ENCODE peak calls at places on chromosome 14, in nine cellular contexts. One of them, this sample, is unnamed.

GRCh38 chr14:84707830-84708229 is 822.1 kb upstream of the FLRT2 start:
- DNase-seq in gastrocnemius medialis: no peak
- DNase-seq in A549: no peak
- DNase-seq in esophagus squamous epithelium: no peak
- DNase-seq in transverse colon: no peak
- DNase-seq in GM12878: no peak
- DNase-seq in prostate gland: no peak
- DNase-seq in sigmoid colon: no peak
- DNase-seq in body of pancreas: no peak
- DNase-seq in this sample: no peak

GRCh38 chr14:100769035-100769939 is 42.6 kb downstream of the DLK1 start:
- DNase-seq in gastrocnemius medialis: no peak
- DNase-seq in A549: no peak
- DNase-seq in esophagus squamous epithelium: no peak
- DNase-seq in transverse colon: no peak
- DNase-seq in GM12878: no peak
- DNase-seq in prostate gland: no peak
- DNase-seq in sigmoid colon: peak; percentile 48
- DNase-seq in body of pancreas: no peak
- DNase-seq in this sample: no peak

GRCh38 chr14:55580401-55581010 is 499 bp downstream of the KTN1 start:
- DNase-seq in gastrocnemius medialis: peak; percentile 70
- DNase-seq in A549: peak; percentile 22
- DNase-seq in esophagus squamous epithelium: no peak
- DNase-seq in transverse colon: peak; percentile 47
- DNase-seq in GM12878: no peak
- DNase-seq in prostate gland: peak; percentile 19
- DNase-seq in sigmoid colon: peak; percentile 68
- DNase-seq in body of pancreas: peak; percentile 33
- DNase-seq in this sample: peak; percentile 81

GRCh38 chr14:39505812-39506211 is 73.6 kb upstream of the FBXO33 start:
- DNase-seq in gastrocnemius medialis: no peak
- DNase-seq in A549: no peak
- DNase-seq in esophagus squamous epithelium: no peak
- DNase-seq in transverse colon: no peak
- DNase-seq in GM12878: no peak
- DNase-seq in prostate gland: no peak
- DNase-seq in sigmoid colon: no peak
- DNase-seq in body of pancreas: no peak
- DNase-seq in this sample: no peak

GRCh38 chr14:71932229-71932951 is at the start of gene RGS6:
- DNase-seq in gastrocnemius medialis: no peak
- DNase-seq in A549: peak; percentile 40
- DNase-seq in esophagus squamous epithelium: no peak
- DNase-seq in transverse colon: peak; percentile 12
- DNase-seq in GM12878: no peak
- DNase-seq in prostate gland: peak; percentile 4
- DNase-seq in sigmoid colon: no peak
- DNase-seq in body of pancreas: peak; percentile 38
- DNase-seq in this sample: no peak

GRCh38 chr14:20809917-20810316 is 7.3 kb upstream of the RNASE1 start:
- DNase-seq in gastrocnemius medialis: no peak
- DNase-seq in A549: no peak
- DNase-seq in esophagus squamous epithelium: no peak
- DNase-seq in transverse colon: no peak
- DNase-seq in GM12878: no peak
- DNase-seq in prostate gland: no peak
- DNase-seq in sigmoid colon: no peak
- DNase-seq in body of pancreas: no peak
- DNase-seq in this sample: no peak

GRCh38 chr14:105144666-105145380 is 23.8 kb downstream of the JAG2 start:
- DNase-seq in gastrocnemius medialis: peak; percentile 11
- DNase-seq in A549: no peak
- DNase-seq in esophagus squamous epithelium: no peak
- DNase-seq in transverse colon: peak; percentile 4
- DNase-seq in GM12878: no peak
- DNase-seq in prostate gland: no peak
- DNase-seq in sigmoid colon: peak; percentile 61
- DNase-seq in body of pancreas: no peak
- DNase-seq in this sample: peak; percentile 60

GRCh38 chr14:98694541-98694940 is 577.5 kb downstream of the BCL11B start:
- DNase-seq in gastrocnemius medialis: no peak
- DNase-seq in A549: no peak
- DNase-seq in esophagus squamous epithelium: no peak
- DNase-seq in transverse colon: no peak
- DNase-seq in GM12878: no peak
- DNase-seq in prostate gland: no peak
- DNase-seq in sigmoid colon: no peak
- DNase-seq in body of pancreas: no peak
- DNase-seq in this sample: no peak

GRCh38 chr14:91517013-91517412 is 6.9 kb upstream of the PPP4R3A start:
- DNase-seq in gastrocnemius medialis: no peak
- DNase-seq in A549: no peak
- DNase-seq in esophagus squamous epithelium: no peak
- DNase-seq in transverse colon: no peak
- DNase-seq in GM12878: no peak
- DNase-seq in prostate gland: no peak
- DNase-seq in sigmoid colon: no peak
- DNase-seq in body of pancreas: no peak
- DNase-seq in this sample: no peak

GRCh38 chr14:69891422-69891821 is 12.2 kb downstream of the SMOC1 start:
- DNase-seq in gastrocnemius medialis: no peak
- DNase-seq in A549: no peak
- DNase-seq in esophagus squamous epithelium: no peak
- DNase-seq in transverse colon: no peak
- DNase-seq in GM12878: no peak
- DNase-seq in prostate gland: no peak
- DNase-seq in sigmoid colon: no peak
- DNase-seq in body of pancreas: no peak
- DNase-seq in this sample: no peak

GRCh38 chr14:63474844-63475243 is 68.3 kb downstream of the PPP2R5E start:
- DNase-seq in gastrocnemius medialis: no peak
- DNase-seq in A549: no peak
- DNase-seq in esophagus squamous epithelium: no peak
- DNase-seq in transverse colon: no peak
- DNase-seq in GM12878: no peak
- DNase-seq in prostate gland: no peak
- DNase-seq in sigmoid colon: no peak
- DNase-seq in body of pancreas: no peak
- DNase-seq in this sample: no peak

GRCh38 chr14:68260121-68260520 is 440.5 kb downstream of the RAD51B start:
- DNase-seq in gastrocnemius medialis: no peak
- DNase-seq in A549: no peak
- DNase-seq in esophagus squamous epithelium: no peak
- DNase-seq in transverse colon: no peak
- DNase-seq in GM12878: no peak
- DNase-seq in prostate gland: no peak
- DNase-seq in sigmoid colon: no peak
- DNase-seq in body of pancreas: no peak
- DNase-seq in this sample: no peak

GRCh38 chr14:93011650-93012317 is 88.8 kb downstream of the CHGA start:
- DNase-seq in gastrocnemius medialis: peak; percentile 33
- DNase-seq in A549: no peak
- DNase-seq in esophagus squamous epithelium: no peak
- DNase-seq in transverse colon: no peak
- DNase-seq in GM12878: no peak
- DNase-seq in prostate gland: no peak
- DNase-seq in sigmoid colon: no peak
- DNase-seq in body of pancreas: peak; percentile 22
- DNase-seq in this sample: no peak

GRCh38 chr14:105746124-105746514 is 219.7 kb downstream of the TMEM121 start:
- DNase-seq in gastrocnemius medialis: no peak
- DNase-seq in A549: no peak
- DNase-seq in esophagus squamous epithelium: no peak
- DNase-seq in transverse colon: no peak
- DNase-seq in GM12878: no peak
- DNase-seq in prostate gland: no peak
- DNase-seq in sigmoid colon: no peak
- DNase-seq in body of pancreas: no peak
- DNase-seq in this sample: no peak

GRCh38 chr14:64726585-64726890 is 22.3 kb downstream of the PLEKHG3 start:
- DNase-seq in gastrocnemius medialis: no peak
- DNase-seq in A549: peak; percentile 52
- DNase-seq in esophagus squamous epithelium: no peak
- DNase-seq in transverse colon: peak; percentile 92
- DNase-seq in GM12878: no peak
- DNase-seq in prostate gland: no peak
- DNase-seq in sigmoid colon: peak; percentile 62
- DNase-seq in body of pancreas: peak; percentile 92
- DNase-seq in this sample: no peak

GRCh38 chr14:38107216-38107631 is 100.5 kb upstream of the SSTR1 start:
- DNase-seq in gastrocnemius medialis: no peak
- DNase-seq in A549: no peak
- DNase-seq in esophagus squamous epithelium: no peak
- DNase-seq in transverse colon: no peak
- DNase-seq in GM12878: peak; percentile 1
- DNase-seq in prostate gland: no peak
- DNase-seq in sigmoid colon: no peak
- DNase-seq in body of pancreas: no peak
- DNase-seq in this sample: no peak

GRCh38 chr14:75969891-75970290 is 11.9 kb downstream of the TGFB3 start:
- DNase-seq in gastrocnemius medialis: peak; percentile 42
- DNase-seq in A549: no peak
- DNase-seq in esophagus squamous epithelium: no peak
- DNase-seq in transverse colon: no peak
- DNase-seq in GM12878: no peak
- DNase-seq in prostate gland: no peak
- DNase-seq in sigmoid colon: no peak
- DNase-seq in body of pancreas: no peak
- DNase-seq in this sample: no peak

GRCh38 chr14:50600849-50601248 is 40.9 kb downstream of the ATL1 start:
- DNase-seq in gastrocnemius medialis: no peak
- DNase-seq in A549: peak; percentile 41
- DNase-seq in esophagus squamous epithelium: no peak
- DNase-seq in transverse colon: no peak
- DNase-seq in GM12878: no peak
- DNase-seq in prostate gland: peak; percentile 23
- DNase-seq in sigmoid colon: no peak
- DNase-seq in body of pancreas: peak; percentile 43
- DNase-seq in this sample: no peak

GRCh38 chr14:96761066-96761465 is 36.1 kb upstream of the VRK1 start:
- DNase-seq in gastrocnemius medialis: no peak
- DNase-seq in A549: no peak
- DNase-seq in esophagus squamous epithelium: no peak
- DNase-seq in transverse colon: no peak
- DNase-seq in GM12878: no peak
- DNase-seq in prostate gland: no peak
- DNase-seq in sigmoid colon: peak; percentile 14
- DNase-seq in body of pancreas: no peak
- DNase-seq in this sample: no peak
- TF ChIP-seq CTCF in gastrocnemius medialis: no peak
- TF ChIP-seq CTCF in A549: no peak
- TF ChIP-seq CTCF in esophagus squamous epithelium: no peak
- TF ChIP-seq CTCF in transverse colon: no peak
- TF ChIP-seq CTCF in GM12878: no peak
- TF ChIP-seq CTCF in prostate gland: no peak
- TF ChIP-seq CTCF in sigmoid colon: no peak
- TF ChIP-seq CTCF in body of pancreas: no peak
- TF ChIP-seq CTCF in this sample: no peak

DNA sequence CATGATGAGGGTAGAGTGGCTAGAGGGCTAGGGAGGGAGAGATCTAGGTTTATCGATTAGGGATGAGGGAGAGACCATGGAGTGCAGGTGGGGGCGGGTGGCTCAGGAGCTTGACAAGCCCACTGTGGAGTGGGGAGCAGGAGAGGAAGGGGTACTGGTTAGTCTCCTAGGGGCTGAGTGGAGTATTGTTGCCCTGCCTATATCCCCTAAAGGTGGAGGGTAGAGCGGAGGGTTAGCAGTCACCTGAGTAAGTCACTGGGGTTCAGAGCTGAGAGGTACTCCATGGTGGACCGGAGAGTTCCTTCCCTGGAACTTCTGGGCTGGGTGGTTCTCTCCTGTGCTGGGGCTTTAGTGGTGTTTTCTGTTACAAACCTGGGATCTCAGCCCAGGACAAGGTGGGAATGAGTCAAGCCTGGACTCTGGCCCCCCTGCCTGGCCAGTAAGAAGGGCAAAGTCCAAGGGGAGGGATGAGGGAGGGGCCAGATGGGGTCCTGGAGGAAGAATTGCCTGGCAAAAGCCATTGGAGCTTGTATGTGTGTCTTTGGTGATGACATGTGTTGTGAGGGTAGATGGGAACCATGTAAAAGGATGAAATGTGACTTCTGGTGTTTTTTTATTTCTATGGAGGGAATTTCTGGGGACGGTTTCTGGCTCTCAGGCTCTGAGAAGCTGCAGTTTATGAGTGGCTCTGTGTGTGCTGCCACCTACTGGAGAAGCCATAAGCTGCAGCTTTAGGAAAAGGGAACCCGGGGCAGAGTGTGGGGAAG is at the start of gene CIDEB:
- DNase-seq in gastrocnemius medialis: no peak
- DNase-seq in A549: peak; percentile 66
- DNase-seq in esophagus squamous epithelium: no peak
- DNase-seq in transverse colon: peak; percentile 86
- DNase-seq in GM12878: no peak
- DNase-seq in prostate gland: peak; percentile 28
- DNase-seq in sigmoid colon: peak; percentile 77
- DNase-seq in body of pancreas: peak; percentile 90
- DNase-seq in this sample: no peak
- TF ChIP-seq POLR2A in gastrocnemius medialis: no peak
- TF ChIP-seq POLR2A in A549: no peak
- TF ChIP-seq POLR2A in esophagus squamous epithelium: no peak
- TF ChIP-seq POLR2A in transverse colon: peak; percentile 45
- TF ChIP-seq POLR2A in GM12878: peak; percentile 34
- TF ChIP-seq POLR2A in prostate gland: no peak
- TF ChIP-seq POLR2A in sigmoid colon: no peak
- TF ChIP-seq POLR2A in body of pancreas: peak; percentile 55
- TF ChIP-seq POLR2A in this sample: no peak

GRCh38 chr14:34376868-34377267 is 85.2 kb downstream of the SPTSSA start:
- DNase-seq in gastrocnemius medialis: no peak
- DNase-seq in A549: no peak
- DNase-seq in esophagus squamous epithelium: no peak
- DNase-seq in transverse colon: no peak
- DNase-seq in GM12878: no peak
- DNase-seq in prostate gland: no peak
- DNase-seq in sigmoid colon: no peak
- DNase-seq in body of pancreas: no peak
- DNase-seq in this sample: no peak
- H3K27ac ChIP-seq in gastrocnemius medialis: no peak overlapping the region
- H3K27ac ChIP-seq in A549: peak overlapping the region; percentile 13
- H3K27ac ChIP-seq in esophagus squamous epithelium: no peak overlapping the region
- H3K27ac ChIP-seq in transverse colon: no peak overlapping the region
- H3K27ac ChIP-seq in GM12878: no peak overlapping the region
- H3K27ac ChIP-seq in prostate gland: no peak overlapping the region
- H3K27ac ChIP-seq in sigmoid colon: no peak overlapping the region
- H3K27ac ChIP-seq in body of pancreas: no peak overlapping the region
- H3K27ac ChIP-seq in this sample: no peak overlapping the region

DNA sequence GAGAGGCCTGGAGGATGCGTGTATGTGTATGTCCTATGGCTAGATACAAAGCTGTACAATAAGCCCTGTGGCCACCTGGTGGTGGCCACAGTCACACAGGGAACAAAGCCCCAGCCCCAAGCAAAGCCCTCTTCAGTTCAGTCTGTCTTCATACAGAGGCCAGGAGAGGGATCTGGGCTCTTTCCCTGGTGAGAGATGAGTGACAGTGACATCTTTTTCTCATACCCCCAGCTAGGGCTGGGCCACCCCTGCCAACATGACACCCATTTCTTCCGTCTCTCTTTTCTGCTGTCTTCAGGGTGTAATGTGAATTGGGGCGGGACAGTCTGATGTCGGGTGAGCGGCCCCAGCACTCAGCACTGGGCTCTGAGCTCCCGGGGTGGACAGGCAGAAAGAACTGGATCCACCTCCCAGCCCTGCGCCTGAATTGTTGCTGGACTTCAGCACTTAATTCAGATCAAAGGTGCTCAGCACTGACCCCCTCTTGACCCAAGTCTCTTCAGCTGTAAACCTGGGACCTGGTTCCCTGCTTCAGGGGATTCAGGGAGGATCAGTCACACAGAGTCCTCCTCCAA is 59.8 kb downstream of the SERPINA3 start:
- DNase-seq in gastrocnemius medialis: no peak
- DNase-seq in A549: no peak
- DNase-seq in esophagus squamous epithelium: no peak
- DNase-seq in transverse colon: no peak
- DNase-seq in GM12878: no peak
- DNase-seq in prostate gland: no peak
- DNase-seq in sigmoid colon: peak; percentile 61
- DNase-seq in body of pancreas: no peak
- DNase-seq in this sample: no peak
- TF ChIP-seq CTCF in gastrocnemius medialis: no peak
- TF ChIP-seq CTCF in A549: no peak
- TF ChIP-seq CTCF in esophagus squamous epithelium: no peak
- TF ChIP-seq CTCF in transverse colon: no peak
- TF ChIP-seq CTCF in GM12878: no peak
- TF ChIP-seq CTCF in prostate gland: no peak
- TF ChIP-seq CTCF in sigmoid colon: no peak
- TF ChIP-seq CTCF in body of pancreas: no peak
- TF ChIP-seq CTCF in this sample: no peak